ENCODE peak calls at places on chromosomes 7 and 10, in six cellular contexts. T is A549, H is thoracic aorta, P is RWPE1, X is GM13976, Z is fibroblast of pulmonary artery. Q is an unnamed sample.

GRCh38 chr10:12605580-12606405 is 256.4 kb downstream of the CAMK1D start:
- DNase-seq in T (peak), H (peak), P (peak), X (peak), Z (peak), Q (no peak)

GRCh38 chr10:62681211-62681940 is 123.1 kb upstream of the ADO start:
- DNase-seq in T (no peak), H (no peak), P (no peak), X (peak), Z (no peak), Q (no peak)

GRCh38 chr10:82910301-82910700 is 1035.3 kb downstream of the NRG3 start:
- DNase-seq in T (no peak), H (no peak), P (no peak), X (no peak), Z (no peak), Q (no peak)

GRCh38 chr10:301536-301935 is 166.3 kb downstream of the ZMYND11 start:
- DNase-seq in T (no peak), H (no peak), P (no peak), X (no peak), Z (no peak), Q (no peak)

GRCh38 chr10:3099291-3100092 is 32.1 kb downstream of the PFKP start:
- DNase-seq in T (no peak), H (no peak), P (peak), X (no peak), Z (peak), Q (no peak)

GRCh38 chr7:5470167-5470532 is 46.5 kb upstream of the TNRC18 start:
- DNase-seq in T (no peak), H (no peak), P (no peak), X (no peak), Z (no peak), Q (no peak)

GRCh38 chr10:15489431-15489830 is 118.3 kb upstream of the FAM171A1 start:
- DNase-seq in T (no peak), H (no peak), P (no peak), X (no peak), Z (no peak), Q (no peak)

GRCh38 chr7:42236266-42237161 is 495 bp downstream of the GLI3 start:
- DNase-seq in T (peak), H (peak), P (peak), X (peak), Z (peak), Q (peak)

GRCh38 chr10:89360153-89360552 is 17.7 kb upstream of the IFIT1B start:
- DNase-seq in T (peak), H (no peak), P (no peak), X (no peak), Z (no peak), Q (no peak)

GRCh38 chr7:138662066-138663061 is 38.8 kb downstream of the SVOPL start:
- DNase-seq in T (no peak), H (no peak), P (no peak), X (no peak), Z (no peak), Q (no peak)

GRCh38 chr10:130727766-130728490 is 583.6 kb downstream of the TCERG1L start:
- DNase-seq in T (no peak), H (no peak), P (no peak), X (no peak), Z (no peak), Q (no peak)

GRCh38 chr10:621981-622740 is 67.3 kb downstream of the DIP2C start:
- DNase-seq in T (no peak), H (no peak), P (no peak), X (no peak), Z (no peak), Q (no peak)

GRCh38 chr7:5429253-5429856 is 5.7 kb upstream of the TNRC18 start:
- DNase-seq in T (no peak), H (no peak), P (peak), X (no peak), Z (peak), Q (no peak)

GRCh38 chr7:76261935-76262334 is 40.5 kb upstream of the HSPB1 start:
- DNase-seq in T (no peak), H (no peak), P (no peak), X (no peak), Z (no peak), Q (no peak)

GRCh38 chr7:43201912-43202311 is 89.5 kb downstream of the HECW1 start:
- DNase-seq in T (no peak), H (no peak), P (no peak), X (no peak), Z (peak), Q (no peak)

GRCh38 chr7:90119178-90119971 is 34.9 kb upstream of the STEAP1 start:
- DNase-seq in T (peak), H (no peak), P (no peak), X (peak), Z (peak), Q (no peak)

GRCh38 chr10:73647211-73647874 is 6.1 kb upstream of the MYOZ1 start:
- DNase-seq in T (no peak), H (no peak), P (no peak), X (peak), Z (peak), Q (no peak)

GRCh38 chr10:121112618-121113384 is 261.6 kb downstream of the WDR11 start:
- DNase-seq in T (no peak), H (no peak), P (no peak), X (no peak), Z (no peak), Q (no peak)

GRCh38 chr7:36775673-36776072 is 51.4 kb upstream of the AOAH start:
- DNase-seq in T (no peak), H (no peak), P (no peak), X (no peak), Z (no peak), Q (no peak)

GRCh38 chr10:44295619-44296222 is 89.2 kb downstream of the CXCL12 start:
- DNase-seq in T (no peak), H (no peak), P (no peak), X (no peak), Z (no peak), Q (no peak)

GRCh38 chr10:125543796-125544195 is 139.2 kb downstream of the TEX36 start:
- DNase-seq in T (no peak), H (no peak), P (no peak), X (no peak), Z (no peak), Q (no peak)

GRCh38 chr7:140557809-140558518 is 78.7 kb upstream of the MKRN1 start:
- DNase-seq in T (no peak), H (no peak), P (peak), X (no peak), Z (no peak), Q (no peak)

GRCh38 chr7:152544481-152544927 is 108.7 kb upstream of the KMT2C start:
- DNase-seq in T (no peak), H (no peak), P (no peak), X (no peak), Z (no peak), Q (no peak)

GRCh38 chr7:157010588-157011332 is at the start of gene MNX1:
- DNase-seq in T (peak), H (no peak), P (peak), X (peak), Z (no peak), Q (no peak)

GRCh38 chr10:79629955-79630327 is 19.2 kb downstream of the SFTPA1 start:
- DNase-seq in T (no peak), H (no peak), P (no peak), X (no peak), Z (no peak), Q (no peak)

GRCh38 chr7:85521108-85521694 is 334.3 kb upstream of the SEMA3D start:
- DNase-seq in T (no peak), H (no peak), P (no peak), X (no peak), Z (peak), Q (no peak)

GRCh38 chr7:69114374-69114773 is 483.9 kb upstream of the AUTS2 start:
- DNase-seq in T (no peak), H (no peak), P (no peak), X (no peak), Z (no peak), Q (no peak)

GRCh38 chr10:50896721-50897120 is 11.3 kb upstream of the A1CF start:
- DNase-seq in T (no peak), H (no peak), P (no peak), X (no peak), Z (no peak), Q (no peak)
- TF ChIP-seq CTCF in T (no peak), H (no peak), P (no peak), X (no peak), Z (no peak), Q (no peak)

DNA sequence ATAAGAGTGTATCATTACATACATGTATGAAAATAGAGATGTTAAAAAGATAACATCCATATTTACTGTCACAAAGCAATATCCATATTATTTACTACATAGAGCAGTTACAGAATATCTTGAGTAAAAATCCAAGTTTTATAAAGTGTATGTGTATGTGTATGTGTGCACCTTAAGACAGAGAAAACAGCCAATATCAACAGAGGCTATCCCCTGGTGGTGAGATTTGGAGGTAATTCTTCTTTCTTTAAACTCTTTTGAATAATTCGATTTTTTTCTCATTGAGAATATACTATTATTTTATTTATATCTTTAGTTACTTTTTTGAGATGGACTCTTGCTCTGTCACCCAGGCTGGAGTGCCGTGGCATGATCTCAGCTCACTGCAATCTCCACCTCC is 18.4 kb downstream of the TRDMT1 start:
- DNase-seq in T (no peak), H (no peak), P (no peak), X (no peak), Z (no peak), Q (no peak)
- TF ChIP-seq CTCF in T (no peak), H (peak), P (no peak), X (no peak), Z (peak), Q (no peak)

GRCh38 chr7:112199035-112199655 is 7.1 kb downstream of the DOCK4 start:
- DNase-seq in T (peak), H (no peak), P (peak), X (no peak), Z (peak), Q (no peak)
- TF ChIP-seq CTCF in T (no peak), H (no peak), P (no peak), X (no peak), Z (no peak), Q (no peak)

GRCh38 chr10:95906675-95907453 is 911 bp upstream of the CC2D2B start:
- DNase-seq in T (peak), H (peak), P (peak), X (peak), Z (peak), Q (peak)
- TF ChIP-seq CTCF in T (no peak), H (no peak), P (no peak), X (peak), Z (peak), Q (no peak)